ENCODE peak calls at places on chromosomes 2 and 18, in five cellular contexts. F is cardiac muscle cell, Y is NB4, W is brain microvascular endothelial cell, V is fibroblast of mammary gland. E is an unnamed sample.

GRCh38 chr2:215215637-215216036 is 77.2 kb upstream of the ABCA12 start:
- DNase-seq in F (no peak), Y (no peak), W (no peak), V (no peak), E (no peak)

GRCh38 chr2:175027755-175028154 is 22.6 kb upstream of the CHN1 start:
- DNase-seq in F (no peak), Y (no peak), W (no peak), V (no peak), E (no peak)

GRCh38 chr2:175690113-175690716 is 311.9 kb downstream of the LNPK start:
- DNase-seq in F (peak), Y (peak), W (peak), V (peak), E (peak)

GRCh38 chr18:32319084-32319483 is 129.2 kb downstream of the MEP1B start:
- DNase-seq in F (no peak), Y (no peak), W (no peak), V (no peak), E (no peak)

GRCh38 chr2:133561045-133561852 is 7.0 kb downstream of the NCKAP5 start:
- DNase-seq in F (peak), Y (peak), W (peak), V (peak), E (peak)

GRCh38 chr2:160977376-160977775 is 182.9 kb upstream of the TANK start:
- DNase-seq in F (no peak), Y (no peak), W (no peak), V (peak), E (peak)

GRCh38 chr18:79328917-79329316 is 66.8 kb upstream of the NFATC1 start:
- DNase-seq in F (no peak), Y (no peak), W (no peak), V (no peak), E (no peak)

GRCh38 chr2:157777425-157777824 is 98.7 kb downstream of the ACVR1 start:
- DNase-seq in F (peak), Y (peak), W (peak), V (peak), E (peak)

GRCh38 chr2:129857200-129857599 is 122.3 kb upstream of the RAB6C start:
- DNase-seq in F (no peak), Y (no peak), W (no peak), V (no peak), E (no peak)

DNA sequence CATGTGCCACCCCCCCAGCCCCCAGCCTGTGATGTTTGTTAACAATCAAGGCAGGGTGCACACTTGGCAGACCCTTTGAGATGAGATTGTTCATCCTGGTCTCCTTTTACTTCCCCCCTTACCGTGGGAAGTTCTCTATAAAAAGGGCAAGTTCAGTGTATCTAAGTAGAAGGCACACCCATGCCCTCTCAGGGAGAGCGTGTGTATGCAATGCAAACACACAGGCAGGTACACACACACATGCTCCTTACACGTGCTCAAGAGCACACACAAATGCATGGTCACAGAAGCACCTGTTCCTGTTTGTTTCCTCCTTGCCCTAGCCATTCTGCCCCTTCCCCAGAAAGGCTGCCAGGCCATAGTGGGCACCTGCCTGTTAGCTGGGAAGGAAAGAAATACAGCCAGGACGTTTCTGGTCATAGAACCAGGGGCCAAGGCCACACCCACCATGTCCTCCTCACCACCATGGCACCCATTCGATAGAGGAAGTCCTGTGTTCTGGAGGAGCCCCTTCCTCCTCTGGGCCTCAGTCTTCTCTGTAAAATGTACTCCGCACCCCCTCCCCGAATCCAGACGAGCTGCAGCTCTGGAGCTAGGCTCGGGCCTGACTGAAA is 3.1 kb downstream of the ATOH8 start:
- DNase-seq in F (no peak), Y (no peak), W (no peak), V (no peak), E (no peak)
- H3K4me3 ChIP-seq in F (no peak), Y (no peak), W (no peak), V (no peak), E (no peak)

DNA sequence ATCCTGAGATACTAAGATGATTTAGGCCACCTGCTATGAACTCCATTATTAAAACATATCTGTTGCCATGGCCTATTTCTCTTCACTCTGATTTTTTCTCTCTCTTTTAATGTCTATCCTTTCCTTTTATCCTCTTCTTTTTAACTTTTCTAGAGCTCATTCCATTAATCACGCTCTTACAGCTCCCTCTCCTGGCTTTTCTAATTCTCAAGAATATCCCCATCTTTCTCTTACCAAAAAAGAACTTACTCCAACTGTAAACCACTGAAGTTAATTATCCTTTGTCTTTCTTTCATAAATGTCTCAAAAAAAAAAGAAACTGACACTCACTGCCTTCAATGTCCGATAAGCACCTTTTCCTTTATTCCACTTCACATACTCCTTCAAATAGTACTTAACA is 7.9 kb downstream of the PPP3R1 start:
- DNase-seq in F (no peak), Y (no peak), W (no peak), V (peak), E (no peak)
- TF ChIP-seq CTCF in F (peak), Y (no peak), W (no peak), V (peak), E (peak)

GRCh38 chr18:26862084-26862483 is 3.4 kb downstream of the AQP4 start:
- DNase-seq in F (no peak), Y (no peak), W (no peak), V (no peak), E (no peak)

GRCh38 chr18:26863921-26864497 is 1.5 kb downstream of the AQP4 start:
- DNase-seq in F (no peak), Y (no peak), W (no peak), V (no peak), E (no peak)

GRCh38 chr18:26864658-26865057 is 849 bp downstream of the AQP4 start:
- DNase-seq in F (no peak), Y (no peak), W (no peak), V (no peak), E (no peak)

GRCh38 chr18:26865557-26865956 is at the start of gene AQP4:
- DNase-seq in F (peak), Y (no peak), W (no peak), V (no peak), E (no peak)

DNA sequence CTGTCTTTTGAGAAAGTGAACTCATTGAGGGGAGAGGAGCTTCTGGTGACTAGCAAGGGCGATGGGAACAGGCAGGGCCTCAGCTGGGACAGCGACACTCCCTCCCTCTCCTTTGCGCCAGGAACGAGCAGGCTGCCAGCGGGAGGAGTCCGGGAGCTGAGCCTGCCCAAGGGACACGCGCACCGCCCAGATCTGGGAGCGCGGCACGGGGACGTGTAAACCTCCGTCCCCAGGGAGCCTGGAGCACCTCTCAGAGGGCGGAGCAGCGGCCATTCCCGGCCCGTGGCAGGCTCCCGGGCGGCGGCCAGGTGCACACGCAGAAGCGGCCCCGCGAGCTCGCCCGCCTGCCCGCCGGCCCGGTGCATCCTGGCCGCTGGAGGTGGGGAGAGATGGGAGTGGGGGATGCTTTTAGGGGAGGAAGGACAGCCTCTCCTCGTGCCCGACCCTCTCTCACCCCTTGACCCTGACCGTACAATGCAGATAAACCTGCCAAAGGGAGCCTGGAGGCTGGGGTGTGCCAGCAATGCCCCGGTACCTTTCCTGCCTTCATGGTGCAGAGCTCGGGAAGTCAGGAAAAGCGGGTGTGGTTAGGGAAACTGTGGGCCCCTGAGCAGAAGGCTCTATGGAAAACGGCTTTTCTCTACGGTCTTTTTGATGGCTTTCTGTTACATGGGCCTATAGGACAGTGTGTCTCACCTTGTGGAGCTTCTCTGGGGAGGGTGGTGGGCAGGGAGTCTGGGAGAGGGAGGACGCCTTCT is 2.2 kb downstream of the AQP4 start:
- DNase-seq in F (peak), Y (no peak), W (no peak), V (no peak), E (no peak)
- H3K4me3 ChIP-seq in F (peak), Y (no peak), W (peak), V (no peak), E (no peak)

DNA sequence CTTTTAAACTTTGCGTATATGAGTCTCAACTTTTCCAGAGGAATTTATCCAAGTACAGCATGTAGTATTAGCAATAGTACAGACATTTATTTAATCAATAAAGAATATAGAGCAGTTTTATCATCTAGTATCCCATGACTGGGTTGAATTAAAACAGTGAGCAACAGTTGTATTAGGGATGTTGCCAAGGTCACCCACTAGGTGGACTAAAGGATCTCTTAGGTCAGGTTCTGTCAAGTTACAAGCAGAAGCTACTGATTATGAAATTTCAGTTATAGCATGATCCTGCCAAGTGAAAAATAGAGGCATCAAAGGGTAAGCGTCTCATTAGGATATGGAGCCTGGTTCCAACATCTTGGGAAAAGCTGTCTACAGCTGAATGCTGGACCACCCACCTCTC is 52.1 kb upstream of the LAPTM4A start:
- DNase-seq in F (peak), Y (peak), W (peak), V (peak), E (peak)
- TF ChIP-seq CTCF in F (peak), Y (peak), W (peak), V (peak), E (peak)

DNA sequence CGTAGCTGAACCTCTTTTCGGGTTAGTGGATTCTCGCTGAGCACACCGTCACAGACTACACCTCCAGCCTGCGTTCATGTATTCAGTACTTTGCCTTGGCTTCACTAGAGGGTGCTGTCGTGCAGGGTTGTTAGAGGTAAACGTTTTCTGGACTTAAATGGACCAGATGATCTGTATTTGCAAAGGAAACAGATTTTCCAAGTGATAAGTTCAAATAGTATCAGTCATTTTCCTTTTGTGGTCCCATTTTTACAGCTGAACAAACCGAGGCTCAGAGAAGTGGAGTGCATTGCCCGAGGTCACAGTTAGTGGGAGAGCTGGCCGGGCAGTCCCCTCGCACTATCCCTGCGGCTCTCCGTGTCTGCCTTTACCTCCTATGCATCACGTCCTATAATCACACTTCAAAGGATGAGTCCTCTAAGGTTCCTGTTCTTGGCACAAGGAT is 125.9 kb downstream of the MAP4K4 start:
- DNase-seq in F (peak), Y (peak), W (peak), V (peak), E (peak)
- H3K4me3 ChIP-seq in F (no peak), Y (no peak), W (no peak), V (no peak), E (no peak)

DNA sequence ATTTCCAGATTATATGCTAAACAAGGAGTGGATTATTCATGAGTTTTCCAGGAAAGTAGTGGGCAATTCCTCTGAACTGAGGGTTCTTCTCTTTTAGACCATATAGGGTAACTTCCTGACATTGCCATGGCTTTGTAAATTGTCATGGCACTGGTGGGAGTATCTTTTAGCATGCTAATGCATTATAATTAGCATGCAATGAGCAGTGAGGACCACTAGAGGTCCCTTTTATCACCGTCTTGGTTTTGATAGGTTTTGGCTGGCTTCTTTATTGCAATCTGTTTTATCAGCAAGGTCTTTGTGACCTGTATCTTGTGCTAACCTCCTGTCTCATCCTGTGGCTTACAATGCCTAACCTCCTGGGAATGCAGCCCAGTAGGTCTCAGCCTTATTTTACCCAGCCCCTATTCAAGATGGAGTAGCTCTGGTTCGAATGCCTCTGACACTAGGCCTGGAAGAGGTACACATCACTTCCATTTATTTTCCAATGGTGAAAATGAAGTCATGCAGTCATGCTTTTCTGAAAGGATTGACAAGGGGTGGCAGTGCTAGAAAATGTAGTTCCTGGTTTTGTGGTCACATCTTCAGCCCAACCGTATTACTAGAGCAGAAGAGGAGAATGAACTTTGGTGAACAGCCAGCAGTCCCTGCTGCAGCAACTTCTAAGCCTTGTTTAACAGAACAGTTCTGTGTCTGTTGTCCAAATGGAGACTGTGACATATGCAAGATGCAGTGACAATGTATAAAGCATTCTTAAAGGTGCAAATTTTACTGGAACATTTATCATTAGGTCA is 26.6 kb upstream of the ITGA4 start:
- DNase-seq in F (no peak), Y (peak), W (no peak), V (peak), E (peak)
- TF ChIP-seq CTCF in F (peak), Y (peak), W (peak), V (peak), E (peak)

GRCh38 chr2:19667536-19667949 is 234.2 kb downstream of the TTC32 start:
- DNase-seq in F (no peak), Y (no peak), W (no peak), V (no peak), E (peak)

GRCh38 chr2:19670303-19670702 is 231.5 kb downstream of the TTC32 start:
- DNase-seq in F (no peak), Y (no peak), W (no peak), V (no peak), E (no peak)

GRCh38 chr2:19669126-19669525 is 232.7 kb downstream of the TTC32 start:
- DNase-seq in F (no peak), Y (no peak), W (no peak), V (no peak), E (no peak)

GRCh38 chr2:19671311-19671710 is 230.5 kb downstream of the TTC32 start:
- DNase-seq in F (no peak), Y (no peak), W (no peak), V (no peak), E (no peak)

GRCh38 chr2:19669605-19670004 is 232.2 kb downstream of the TTC32 start:
- DNase-seq in F (no peak), Y (no peak), W (no peak), V (no peak), E (no peak)
- H3K4me3 ChIP-seq in F (no peak), Y (no peak), W (no peak), V (no peak), E (no peak)

E was measured in cardiac fibroblast.